ENCODE peak calls at places on chromosomes 5 and 9, in eight cellular contexts. One of them, this sample, is unnamed.

GRCh38 chr9:116162241-116162781 is 8.7 kb downstream of the PAPPA start:
- DNase-seq in mesenchymal stem cell: no peak
- DNase-seq in mammary epithelial cell: no peak
- DNase-seq in GM23248: no peak
- DNase-seq in neural progenitor cell: no peak
- DNase-seq in IMR-90: no peak
- DNase-seq in HCT116: no peak
- DNase-seq in mesendoderm: no peak
- DNase-seq in this sample: no peak

GRCh38 chr9:78369644-78370219 is 72.8 kb downstream of the PSAT1 start:
- DNase-seq in mesenchymal stem cell: peak
- DNase-seq in HCT116: peak
- DNase-seq in IMR-90: peak
- DNase-seq in mesendoderm: peak
- DNase-seq in neural progenitor cell: peak
- DNase-seq in mammary epithelial cell: peak
- DNase-seq in GM23248: peak
- DNase-seq in this sample: peak

GRCh38 chr9:104993291-104993963 is 65.5 kb upstream of the ABCA1 start:
- DNase-seq in IMR-90: peak
- DNase-seq in mesendoderm: peak
- DNase-seq in mesenchymal stem cell: peak
- DNase-seq in neural progenitor cell: peak
- DNase-seq in HCT116: no peak
- DNase-seq in mammary epithelial cell: no peak
- DNase-seq in GM23248: peak
- DNase-seq in this sample: no peak

GRCh38 chr5:81017320-81017719 is 57.2 kb downstream of the RASGRF2 start:
- DNase-seq in IMR-90: no peak
- DNase-seq in neural progenitor cell: no peak
- DNase-seq in HCT116: no peak
- DNase-seq in mammary epithelial cell: no peak
- DNase-seq in mesenchymal stem cell: no peak
- DNase-seq in mesendoderm: no peak
- DNase-seq in GM23248: no peak
- DNase-seq in this sample: no peak

GRCh38 chr9:370081-370480 is 155.4 kb downstream of the DOCK8 start:
- DNase-seq in mesenchymal stem cell: no peak
- DNase-seq in mammary epithelial cell: no peak
- DNase-seq in neural progenitor cell: no peak
- DNase-seq in HCT116: no peak
- DNase-seq in GM23248: no peak
- DNase-seq in mesendoderm: no peak
- DNase-seq in IMR-90: no peak
- DNase-seq in this sample: no peak

GRCh38 chr9:36900136-36900855 is 133.8 kb downstream of the PAX5 start:
- DNase-seq in GM23248: no peak
- DNase-seq in mammary epithelial cell: no peak
- DNase-seq in mesendoderm: no peak
- DNase-seq in neural progenitor cell: no peak
- DNase-seq in mesenchymal stem cell: no peak
- DNase-seq in HCT116: no peak
- DNase-seq in IMR-90: no peak
- DNase-seq in this sample: no peak

GRCh38 chr5:138489705-138490104 is 24.4 kb downstream of the EGR1 start:
- DNase-seq in mesendoderm: no peak
- DNase-seq in HCT116: no peak
- DNase-seq in IMR-90: no peak
- DNase-seq in mesenchymal stem cell: no peak
- DNase-seq in mammary epithelial cell: no peak
- DNase-seq in GM23248: no peak
- DNase-seq in neural progenitor cell: no peak
- DNase-seq in this sample: no peak

GRCh38 chr9:108278341-108278740 is 577.4 kb downstream of the ACTL7B start:
- DNase-seq in HCT116: no peak
- DNase-seq in GM23248: no peak
- DNase-seq in IMR-90: no peak
- DNase-seq in neural progenitor cell: no peak
- DNase-seq in mesenchymal stem cell: no peak
- DNase-seq in mesendoderm: no peak
- DNase-seq in mammary epithelial cell: no peak
- DNase-seq in this sample: no peak

GRCh38 chr5:150656191-150657132 is 4.6 kb upstream of the MYOZ3 start:
- DNase-seq in GM23248: peak
- DNase-seq in HCT116: no peak
- DNase-seq in IMR-90: no peak
- DNase-seq in mesendoderm: peak
- DNase-seq in mammary epithelial cell: no peak
- DNase-seq in neural progenitor cell: peak
- DNase-seq in mesenchymal stem cell: peak
- DNase-seq in this sample: peak
- H3K27ac ChIP-seq in GM23248: no peak
- H3K27ac ChIP-seq in HCT116: no peak
- H3K27ac ChIP-seq in IMR-90: peak
- H3K27ac ChIP-seq in mesendoderm: no peak
- H3K27ac ChIP-seq in mammary epithelial cell: no peak
- H3K27ac ChIP-seq in neural progenitor cell: no peak
- H3K27ac ChIP-seq in mesenchymal stem cell: no peak
- H3K27ac ChIP-seq in this sample: no peak

GRCh38 chr9:14346301-14346721 is 32.4 kb upstream of the NFIB start:
- DNase-seq in GM23248: no peak
- DNase-seq in mammary epithelial cell: no peak
- DNase-seq in HCT116: no peak
- DNase-seq in neural progenitor cell: peak
- DNase-seq in IMR-90: no peak
- DNase-seq in mesendoderm: peak
- DNase-seq in mesenchymal stem cell: peak
- DNase-seq in this sample: no peak

GRCh38 chr9:14343236-14343947 is 29.5 kb upstream of the NFIB start:
- DNase-seq in mesenchymal stem cell: no peak
- DNase-seq in mammary epithelial cell: no peak
- DNase-seq in neural progenitor cell: no peak
- DNase-seq in IMR-90: no peak
- DNase-seq in HCT116: no peak
- DNase-seq in mesendoderm: no peak
- DNase-seq in GM23248: no peak
- DNase-seq in this sample: no peak

GRCh38 chr9:14343948-14344547 is 30.1 kb upstream of the NFIB start:
- DNase-seq in IMR-90: no peak
- DNase-seq in mesendoderm: no peak
- DNase-seq in mammary epithelial cell: no peak
- DNase-seq in HCT116: no peak
- DNase-seq in mesenchymal stem cell: no peak
- DNase-seq in neural progenitor cell: peak
- DNase-seq in GM23248: no peak
- DNase-seq in this sample: no peak

GRCh38 chr9:14345586-14346237 is 31.8 kb upstream of the NFIB start:
- DNase-seq in mesenchymal stem cell: no peak
- DNase-seq in mammary epithelial cell: no peak
- DNase-seq in GM23248: no peak
- DNase-seq in mesendoderm: no peak
- DNase-seq in IMR-90: no peak
- DNase-seq in neural progenitor cell: peak
- DNase-seq in HCT116: no peak
- DNase-seq in this sample: no peak

DNA sequence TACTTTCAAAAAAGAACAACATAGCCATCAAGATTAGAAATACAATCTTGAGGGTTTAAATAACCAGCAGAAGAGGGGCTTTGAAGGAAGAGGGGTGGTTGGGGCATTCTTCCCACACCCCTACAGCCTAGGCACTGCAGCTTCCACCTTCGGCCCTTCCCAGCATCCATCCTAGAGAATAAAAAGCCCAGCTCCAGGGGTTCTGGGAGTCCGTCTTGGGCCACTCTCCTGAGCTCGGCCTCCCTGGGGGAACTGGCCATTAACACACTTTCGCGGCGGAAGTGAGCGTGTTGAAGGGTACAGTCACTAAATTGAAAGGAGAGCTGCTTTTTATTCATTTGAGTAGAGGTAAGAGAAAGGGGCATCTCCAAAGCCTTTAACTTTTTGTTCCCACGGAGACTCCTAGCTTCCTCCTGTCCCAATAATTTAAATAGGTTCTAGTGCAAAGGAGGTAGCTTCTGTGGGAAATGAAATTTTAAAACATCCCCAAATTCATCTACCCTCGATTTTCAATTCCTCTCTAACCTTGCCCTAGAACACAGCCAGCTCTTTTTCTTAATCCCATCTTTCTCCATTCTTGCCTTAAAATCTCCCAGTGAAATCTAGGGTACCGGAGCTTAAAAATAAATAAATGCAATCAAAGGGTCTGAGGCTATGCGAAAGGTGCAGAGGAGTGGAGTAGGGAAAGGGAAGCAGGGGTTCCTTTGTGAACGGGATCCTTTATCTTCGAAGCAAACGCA is 31.1 kb upstream of the NFIB start:
- DNase-seq in HCT116: no peak
- DNase-seq in mammary epithelial cell: no peak
- DNase-seq in IMR-90: no peak
- DNase-seq in GM23248: no peak
- DNase-seq in mesendoderm: peak
- DNase-seq in mesenchymal stem cell: no peak
- DNase-seq in neural progenitor cell: peak
- DNase-seq in this sample: no peak
- H3K9ac ChIP-seq in HCT116: no peak
- H3K9ac ChIP-seq in mammary epithelial cell: no peak
- H3K9ac ChIP-seq in IMR-90: no peak
- H3K9ac ChIP-seq in GM23248: no peak
- H3K9ac ChIP-seq in mesendoderm: peak
- H3K9ac ChIP-seq in mesenchymal stem cell: peak
- H3K9ac ChIP-seq in neural progenitor cell: no peak
- H3K9ac ChIP-seq in this sample: no peak

GRCh38 chr9:128457207-128457606 is 1.4 kb downstream of the ODF2 start:
- DNase-seq in IMR-90: no peak
- DNase-seq in HCT116: no peak
- DNase-seq in neural progenitor cell: peak
- DNase-seq in mammary epithelial cell: no peak
- DNase-seq in GM23248: no peak
- DNase-seq in mesenchymal stem cell: no peak
- DNase-seq in mesendoderm: peak
- DNase-seq in this sample: no peak

GRCh38 chr9:128454991-128455390 is 815 bp upstream of the ODF2 start:
- DNase-seq in mesendoderm: no peak
- DNase-seq in IMR-90: no peak
- DNase-seq in mammary epithelial cell: no peak
- DNase-seq in mesenchymal stem cell: no peak
- DNase-seq in neural progenitor cell: no peak
- DNase-seq in GM23248: no peak
- DNase-seq in HCT116: no peak
- DNase-seq in this sample: no peak

GRCh38 chr9:128459011-128459410 is 3.2 kb downstream of the ODF2 start:
- DNase-seq in mesenchymal stem cell: no peak
- DNase-seq in mesendoderm: no peak
- DNase-seq in neural progenitor cell: no peak
- DNase-seq in HCT116: no peak
- DNase-seq in IMR-90: no peak
- DNase-seq in mammary epithelial cell: no peak
- DNase-seq in GM23248: no peak
- DNase-seq in this sample: no peak

GRCh38 chr9:128456613-128457061 is 831 bp downstream of the ODF2 start:
- DNase-seq in IMR-90: peak
- DNase-seq in HCT116: peak
- DNase-seq in mesendoderm: peak
- DNase-seq in mammary epithelial cell: peak
- DNase-seq in mesenchymal stem cell: peak
- DNase-seq in neural progenitor cell: peak
- DNase-seq in GM23248: peak
- DNase-seq in this sample: peak

DNA sequence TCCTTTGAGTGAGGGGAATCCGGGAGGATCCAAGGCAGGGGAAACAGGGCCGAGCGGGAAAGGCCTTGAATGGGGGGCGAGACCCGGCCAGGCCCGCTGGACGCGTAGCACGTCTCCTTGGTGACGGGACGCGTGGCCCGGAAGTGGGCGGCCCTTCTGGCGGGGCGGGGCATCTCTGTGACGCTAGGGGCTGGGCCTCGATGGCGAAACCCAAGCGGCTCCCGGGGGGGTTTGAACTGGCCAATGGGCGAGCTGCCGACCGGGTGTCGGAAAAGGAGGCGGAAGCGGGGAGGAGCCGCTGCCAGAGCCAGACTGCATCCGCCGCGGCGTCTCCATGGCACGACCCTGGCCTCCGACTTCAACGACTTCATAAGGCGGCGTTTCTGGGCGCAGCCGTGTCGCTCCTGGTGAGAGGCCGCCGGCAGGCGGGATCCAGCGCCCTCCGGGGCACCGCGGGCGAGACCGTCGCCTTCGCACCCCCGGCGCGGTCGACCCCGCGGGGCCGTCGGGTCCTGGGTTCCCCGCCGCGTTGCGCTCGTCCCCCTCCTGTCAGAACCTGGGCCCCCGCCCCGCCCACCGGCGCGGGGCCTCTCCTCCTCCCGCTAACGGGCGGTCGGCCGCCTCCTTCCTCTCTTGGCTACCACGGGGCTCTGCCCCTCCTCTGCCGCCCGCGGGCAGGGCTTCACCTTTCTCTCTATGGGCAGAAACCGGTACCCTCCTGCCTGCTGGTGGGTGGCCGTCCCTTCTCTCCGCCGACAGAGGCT is at the start of gene ODF2:
- DNase-seq in IMR-90: peak
- DNase-seq in GM23248: peak
- DNase-seq in neural progenitor cell: peak
- DNase-seq in mesendoderm: peak
- DNase-seq in mesenchymal stem cell: peak
- DNase-seq in HCT116: peak
- DNase-seq in mammary epithelial cell: peak
- DNase-seq in this sample: peak
- H3K4me2 ChIP-seq in IMR-90: peak
- H3K4me2 ChIP-seq in GM23248: peak
- H3K4me2 ChIP-seq in neural progenitor cell: peak
- H3K4me2 ChIP-seq in mesendoderm: peak
- H3K4me2 ChIP-seq in mesenchymal stem cell: peak
- H3K4me2 ChIP-seq in HCT116: peak
- H3K4me2 ChIP-seq in mammary epithelial cell: peak
- H3K4me2 ChIP-seq in this sample: peak

GRCh38 chr9:129027224-129027684 is 877 bp downstream of the SH3GLB2 start:
- DNase-seq in mesendoderm: peak
- DNase-seq in HCT116: no peak
- DNase-seq in neural progenitor cell: no peak
- DNase-seq in mesenchymal stem cell: no peak
- DNase-seq in GM23248: peak
- DNase-seq in mammary epithelial cell: peak
- DNase-seq in IMR-90: no peak
- DNase-seq in this sample: peak

GRCh38 chr9:129030191-129030590 is 2.1 kb upstream of the SH3GLB2 start:
- DNase-seq in mammary epithelial cell: peak
- DNase-seq in GM23248: no peak
- DNase-seq in neural progenitor cell: no peak
- DNase-seq in IMR-90: no peak
- DNase-seq in mesenchymal stem cell: no peak
- DNase-seq in mesendoderm: no peak
- DNase-seq in HCT116: no peak
- DNase-seq in this sample: no peak

GRCh38 chr9:129026442-129027223 is 1.5 kb downstream of the SH3GLB2 start:
- DNase-seq in HCT116: no peak
- DNase-seq in neural progenitor cell: peak
- DNase-seq in mammary epithelial cell: peak
- DNase-seq in IMR-90: peak
- DNase-seq in mesendoderm: peak
- DNase-seq in GM23248: peak
- DNase-seq in mesenchymal stem cell: peak
- DNase-seq in this sample: no peak

GRCh38 chr9:129028192-129028966 is at the start of gene SH3GLB2:
- DNase-seq in mammary epithelial cell: peak
- DNase-seq in IMR-90: peak
- DNase-seq in neural progenitor cell: peak
- DNase-seq in mesendoderm: peak
- DNase-seq in GM23248: peak
- DNase-seq in HCT116: peak
- DNase-seq in mesenchymal stem cell: peak
- DNase-seq in this sample: peak

GRCh38 chr9:129027685-129028191 is 393 bp downstream of the SH3GLB2 start:
- DNase-seq in IMR-90: no peak
- DNase-seq in HCT116: no peak
- DNase-seq in GM23248: no peak
- DNase-seq in mesendoderm: peak
- DNase-seq in mesenchymal stem cell: peak
- DNase-seq in neural progenitor cell: no peak
- DNase-seq in mammary epithelial cell: peak
- DNase-seq in this sample: peak
- H3K27ac ChIP-seq in IMR-90: peak
- H3K27ac ChIP-seq in HCT116: peak
- H3K27ac ChIP-seq in GM23248: no peak
- H3K27ac ChIP-seq in mesendoderm: peak
- H3K27ac ChIP-seq in mesenchymal stem cell: no peak
- H3K27ac ChIP-seq in neural progenitor cell: no peak
- H3K27ac ChIP-seq in mammary epithelial cell: peak
- H3K27ac ChIP-seq in this sample: peak

This sample was measured in Karpas-422.